ENCODE peak calls at places on chromosomes 13 and 19, in five cellular contexts. One of them, this sample, is unnamed. For H3K4me1, the result is how much of the 10 kb centered on the place peaks cover.

GRCh38 chr19:45472557-45473365 is 5.0 kb downstream of the FOSB start:
- DNase-seq in testis: no peak
- DNase-seq in ovary: no peak
- DNase-seq in OCI-LY7: no peak
- DNase-seq in Panc1: no peak
- DNase-seq in this sample: peak

GRCh38 chr13:109500146-109500773 is 286.1 kb downstream of the IRS2 start:
- DNase-seq in testis: peak
- DNase-seq in ovary: peak
- DNase-seq in OCI-LY7: no peak
- DNase-seq in Panc1: no peak
- DNase-seq in this sample: no peak

GRCh38 chr13:106117035-106117434 is 418.4 kb downstream of the EFNB2 start:
- DNase-seq in testis: no peak
- DNase-seq in ovary: no peak
- DNase-seq in OCI-LY7: no peak
- DNase-seq in Panc1: no peak
- DNase-seq in this sample: no peak

GRCh38 chr19:32676186-32676894 is 692 bp downstream of the RGS9BP start:
- DNase-seq in testis: no peak
- DNase-seq in ovary: no peak
- DNase-seq in OCI-LY7: no peak
- DNase-seq in Panc1: no peak
- DNase-seq in this sample: no peak

GRCh38 chr19:43705729-43706128 is 10.1 kb upstream of the IRGC start:
- DNase-seq in testis: no peak
- DNase-seq in ovary: no peak
- DNase-seq in OCI-LY7: no peak
- DNase-seq in Panc1: no peak
- DNase-seq in this sample: no peak

GRCh38 chr19:5137571-5138124 is 168.7 kb downstream of the KDM4B start:
- DNase-seq in testis: no peak
- DNase-seq in ovary: no peak
- DNase-seq in OCI-LY7: no peak
- DNase-seq in Panc1: no peak
- DNase-seq in this sample: no peak

GRCh38 chr13:39023761-39024160 is 14.1 kb downstream of the PROSER1 start:
- DNase-seq in testis: no peak
- DNase-seq in ovary: no peak
- DNase-seq in OCI-LY7: no peak
- DNase-seq in Panc1: no peak
- DNase-seq in this sample: no peak

GRCh38 chr13:42119875-42120274 is 71.4 kb downstream of the DGKH start:
- DNase-seq in testis: no peak
- DNase-seq in ovary: no peak
- DNase-seq in OCI-LY7: no peak
- DNase-seq in Panc1: no peak
- DNase-seq in this sample: no peak

GRCh38 chr19:35077411-35078223 is 36.1 kb downstream of the HPN start:
- DNase-seq in testis: no peak
- DNase-seq in ovary: no peak
- DNase-seq in OCI-LY7: no peak
- DNase-seq in Panc1: no peak
- DNase-seq in this sample: no peak

GRCh38 chr19:3045885-3046603 is 16.3 kb downstream of the TLE5 start:
- DNase-seq in testis: no peak
- DNase-seq in ovary: no peak
- DNase-seq in OCI-LY7: no peak
- DNase-seq in Panc1: no peak
- DNase-seq in this sample: no peak

GRCh38 chr19:18488838-18489626 is 32.8 kb downstream of the ELL start:
- DNase-seq in testis: peak
- DNase-seq in ovary: no peak
- DNase-seq in OCI-LY7: peak
- DNase-seq in Panc1: no peak
- DNase-seq in this sample: no peak

GRCh38 chr13:53782400-53783030 is 753.9 kb downstream of the OLFM4 start:
- DNase-seq in testis: peak
- DNase-seq in ovary: no peak
- DNase-seq in OCI-LY7: peak
- DNase-seq in Panc1: peak
- DNase-seq in this sample: no peak

GRCh38 chr13:25882732-25883357 is 169.0 kb downstream of the SHISA2 start:
- DNase-seq in testis: no peak
- DNase-seq in ovary: no peak
- DNase-seq in OCI-LY7: no peak
- DNase-seq in Panc1: no peak
- DNase-seq in this sample: no peak

GRCh38 chr13:23372264-23372905 is 61.1 kb downstream of the SACS start:
- DNase-seq in testis: no peak
- DNase-seq in ovary: no peak
- DNase-seq in OCI-LY7: no peak
- DNase-seq in Panc1: no peak
- DNase-seq in this sample: no peak

GRCh38 chr19:28509079-28509895 is 703.7 kb downstream of the UQCRFS1 start:
- DNase-seq in testis: no peak
- DNase-seq in ovary: no peak
- DNase-seq in OCI-LY7: no peak
- DNase-seq in Panc1: no peak
- DNase-seq in this sample: no peak

GRCh38 chr13:28650284-28650683 is 8.6 kb upstream of the POMP start:
- DNase-seq in testis: no peak
- DNase-seq in ovary: no peak
- DNase-seq in OCI-LY7: no peak
- DNase-seq in Panc1: no peak
- DNase-seq in this sample: no peak

GRCh38 chr13:73244486-73244885 is 185.7 kb downstream of the KLF5 start:
- DNase-seq in testis: no peak
- DNase-seq in ovary: no peak
- DNase-seq in OCI-LY7: no peak
- DNase-seq in Panc1: no peak
- DNase-seq in this sample: no peak

GRCh38 chr19:19514881-19515763 is at the start of gene TSSK6:
- DNase-seq in testis: no peak
- DNase-seq in ovary: peak
- DNase-seq in OCI-LY7: no peak
- DNase-seq in Panc1: no peak
- DNase-seq in this sample: no peak

GRCh38 chr19:18899624-18900560 is 3.9 kb upstream of the CERS1 start:
- DNase-seq in testis: no peak
- DNase-seq in ovary: no peak
- DNase-seq in OCI-LY7: no peak
- DNase-seq in Panc1: no peak
- DNase-seq in this sample: peak

GRCh38 chr13:41418027-41418426 is 39.3 kb upstream of the RGCC start:
- DNase-seq in testis: no peak
- DNase-seq in ovary: no peak
- DNase-seq in OCI-LY7: no peak
- DNase-seq in Panc1: no peak
- DNase-seq in this sample: no peak

GRCh38 chr19:42422576-42423461 is 4.4 kb downstream of the LIPE start:
- DNase-seq in testis: peak
- DNase-seq in ovary: peak
- DNase-seq in OCI-LY7: peak
- DNase-seq in Panc1: no peak
- DNase-seq in this sample: no peak

GRCh38 chr13:44293908-44294735 is 79.5 kb upstream of the SERP2 start:
- DNase-seq in testis: no peak
- DNase-seq in ovary: no peak
- DNase-seq in OCI-LY7: no peak
- DNase-seq in Panc1: no peak
- DNase-seq in this sample: no peak

GRCh38 chr19:19615086-19615485 is 3.4 kb downstream of the PBX4 start:
- DNase-seq in testis: no peak
- DNase-seq in ovary: no peak
- DNase-seq in OCI-LY7: no peak
- DNase-seq in Panc1: peak
- DNase-seq in this sample: no peak

GRCh38 chr19:47467914-47468313 is 3.8 kb downstream of the SLC8A2 start:
- DNase-seq in testis: no peak
- DNase-seq in ovary: no peak
- DNase-seq in OCI-LY7: no peak
- DNase-seq in Panc1: no peak
- DNase-seq in this sample: no peak

GRCh38 chr19:28313633-28314032 is 899.3 kb downstream of the UQCRFS1 start:
- DNase-seq in testis: no peak
- DNase-seq in ovary: no peak
- DNase-seq in OCI-LY7: no peak
- DNase-seq in Panc1: no peak
- DNase-seq in this sample: no peak

GRCh38 chr13:42071667-42072419 is 23.4 kb downstream of the DGKH start:
- DNase-seq in testis: no peak
- DNase-seq in ovary: no peak
- DNase-seq in OCI-LY7: no peak
- DNase-seq in Panc1: no peak
- DNase-seq in this sample: no peak

GRCh38 chr19:29806098-29806866 is 5.5 kb upstream of the CCNE1 start:
- DNase-seq in testis: peak
- DNase-seq in ovary: no peak
- DNase-seq in OCI-LY7: no peak
- DNase-seq in Panc1: no peak
- DNase-seq in this sample: peak

DNA sequence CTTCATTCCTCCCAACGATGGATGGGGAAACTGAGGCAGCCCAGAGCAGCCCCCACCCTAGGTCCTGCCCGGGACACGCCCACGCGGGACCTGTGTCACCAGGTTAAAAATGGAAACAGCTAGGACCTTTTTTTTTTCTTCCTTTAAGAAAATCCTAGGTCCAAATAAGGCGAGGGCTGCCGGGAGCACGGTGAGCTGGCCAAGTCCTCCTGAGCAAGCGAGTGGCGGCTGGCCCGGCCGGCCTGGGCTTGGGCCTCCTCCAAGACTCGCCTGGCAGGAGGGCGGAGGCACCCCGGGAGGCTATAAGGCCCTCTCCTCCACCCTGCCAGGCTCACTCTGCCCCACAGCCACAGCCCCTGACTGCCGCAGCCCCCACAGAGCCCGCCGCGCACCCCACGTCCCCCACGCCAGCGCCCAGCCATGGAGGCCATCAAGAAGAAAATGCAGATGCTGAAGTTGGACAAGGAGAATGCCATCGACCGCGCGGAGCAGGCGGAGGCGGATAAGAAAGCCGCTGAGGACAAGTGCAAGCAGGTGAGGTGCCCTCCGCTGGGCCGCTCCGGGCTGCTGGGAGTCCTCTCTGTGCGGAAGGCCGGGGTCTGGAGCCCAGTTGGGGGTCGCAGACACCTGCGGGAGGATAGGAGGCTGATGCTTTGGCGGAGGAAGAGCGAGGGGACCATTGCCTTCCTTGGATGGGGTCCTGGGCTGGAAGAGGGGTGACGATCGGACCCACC is 8.9 kb upstream of the TPM4 start:
- DNase-seq in testis: peak
- DNase-seq in ovary: peak
- DNase-seq in OCI-LY7: no peak
- DNase-seq in Panc1: no peak
- DNase-seq in this sample: peak
- H3K27ac ChIP-seq in testis: peak
- H3K27ac ChIP-seq in ovary: peak
- H3K27ac ChIP-seq in OCI-LY7: no peak
- H3K27ac ChIP-seq in Panc1: no peak
- H3K27ac ChIP-seq in this sample: peak

DNA sequence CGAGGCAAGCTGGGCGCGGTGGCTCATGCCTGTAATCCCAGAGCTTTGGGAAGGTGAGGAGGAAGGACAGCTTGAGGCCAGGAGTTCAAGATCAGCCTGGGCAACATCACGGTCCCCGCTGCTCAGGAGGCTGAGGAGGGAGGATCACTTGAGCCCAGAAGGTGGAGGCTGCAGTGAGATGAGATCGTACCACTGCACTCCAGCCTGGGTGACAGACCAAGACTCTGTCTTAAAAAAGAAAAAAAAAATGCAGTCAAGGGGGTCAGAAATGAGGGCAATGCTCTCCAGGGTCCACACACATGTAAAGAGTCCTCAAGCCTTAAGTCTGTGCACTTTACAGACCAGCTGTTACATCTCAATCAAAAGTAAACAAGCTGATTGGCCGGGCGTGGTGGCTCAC is 8.5 kb downstream of the R3HDM4 start:
- DNase-seq in testis: no peak
- DNase-seq in ovary: no peak
- DNase-seq in OCI-LY7: no peak
- DNase-seq in Panc1: no peak
- DNase-seq in this sample: no peak
- H3K4me1 ChIP-seq in testis: under half
- H3K4me1 ChIP-seq in ovary: under half
- H3K4me1 ChIP-seq in OCI-LY7: half or more
- H3K4me1 ChIP-seq in Panc1: under half
- H3K4me1 ChIP-seq in this sample: under half

GRCh38 chr19:41218615-41219507 is at the start of gene AXL:
- DNase-seq in testis: peak
- DNase-seq in ovary: peak
- DNase-seq in OCI-LY7: no peak
- DNase-seq in Panc1: no peak
- DNase-seq in this sample: peak

GRCh38 chr19:41221514-41222205 is 2.6 kb downstream of the AXL start:
- DNase-seq in testis: no peak
- DNase-seq in ovary: no peak
- DNase-seq in OCI-LY7: no peak
- DNase-seq in Panc1: no peak
- DNase-seq in this sample: no peak

GRCh38 chr19:41218249-41218614 is 791 bp upstream of the AXL start:
- DNase-seq in testis: no peak
- DNase-seq in ovary: no peak
- DNase-seq in OCI-LY7: no peak
- DNase-seq in Panc1: no peak
- DNase-seq in this sample: no peak

GRCh38 chr19:41222240-41222639 is 3.2 kb downstream of the AXL start:
- DNase-seq in testis: peak
- DNase-seq in ovary: no peak
- DNase-seq in OCI-LY7: no peak
- DNase-seq in Panc1: no peak
- DNase-seq in this sample: no peak

GRCh38 chr19:41219924-41220567 is 1.0 kb downstream of the AXL start:
- DNase-seq in testis: peak
- DNase-seq in ovary: peak
- DNase-seq in OCI-LY7: no peak
- DNase-seq in Panc1: no peak
- DNase-seq in this sample: peak
- H3K27ac ChIP-seq in testis: peak
- H3K27ac ChIP-seq in ovary: peak
- H3K27ac ChIP-seq in OCI-LY7: no peak
- H3K27ac ChIP-seq in Panc1: peak
- H3K27ac ChIP-seq in this sample: peak

GRCh38 chr13:75788494-75788991 is 152.4 kb downstream of the LMO7 start:
- DNase-seq in testis: no peak
- DNase-seq in ovary: no peak
- DNase-seq in OCI-LY7: no peak
- DNase-seq in Panc1: no peak
- DNase-seq in this sample: no peak

GRCh38 chr13:75789451-75790197 is 153.5 kb downstream of the LMO7 start:
- DNase-seq in testis: no peak
- DNase-seq in ovary: peak
- DNase-seq in OCI-LY7: no peak
- DNase-seq in Panc1: no peak
- DNase-seq in this sample: no peak

GRCh38 chr13:75783906-75784485 is 147.9 kb downstream of the LMO7 start:
- DNase-seq in testis: no peak
- DNase-seq in ovary: no peak
- DNase-seq in OCI-LY7: no peak
- DNase-seq in Panc1: no peak
- DNase-seq in this sample: no peak

GRCh38 chr13:75787249-75787940 is 151.3 kb downstream of the LMO7 start:
- DNase-seq in testis: no peak
- DNase-seq in ovary: no peak
- DNase-seq in OCI-LY7: no peak
- DNase-seq in Panc1: no peak
- DNase-seq in this sample: no peak

GRCh38 chr13:75785130-75785529 is 149.0 kb downstream of the LMO7 start:
- DNase-seq in testis: no peak
- DNase-seq in ovary: no peak
- DNase-seq in OCI-LY7: no peak
- DNase-seq in Panc1: no peak
- DNase-seq in this sample: no peak
- H3K4me1 ChIP-seq in testis: under half
- H3K4me1 ChIP-seq in ovary: under half
- H3K4me1 ChIP-seq in OCI-LY7: under half
- H3K4me1 ChIP-seq in Panc1: under half
- H3K4me1 ChIP-seq in this sample: under half

This sample was measured in aorta.